ENCODE peak calls at places on chromosomes 1 and 21, in ten cellular contexts. One of them, this sample, is unnamed.

GRCh38 chr1:147072371-147073061 is 99.8 kb downstream of the PRKAB2 start:
- DNase-seq in transverse colon: no peak
- DNase-seq in upper lobe of right lung: peak; percentile 62
- DNase-seq in fibroblast of the aortic adventitia: no peak
- DNase-seq in Caco-2: no peak
- DNase-seq in fibroblast of villous mesenchyme: peak; percentile 4
- DNase-seq in choroid plexus epithelial cell: no peak
- DNase-seq in cardiac fibroblast: no peak
- DNase-seq in heart right ventricle: no peak
- DNase-seq in CD8-positive, alpha-beta T cell: no peak
- DNase-seq in this sample: no peak

GRCh38 chr1:246946366-246946765 is 14.6 kb upstream of the AHCTF1 start:
- DNase-seq in CD8-positive, alpha-beta T cell: no peak
- DNase-seq in fibroblast of the aortic adventitia: no peak
- DNase-seq in fibroblast of villous mesenchyme: no peak
- DNase-seq in transverse colon: no peak
- DNase-seq in cardiac fibroblast: no peak
- DNase-seq in heart right ventricle: no peak
- DNase-seq in Caco-2: no peak
- DNase-seq in choroid plexus epithelial cell: no peak
- DNase-seq in upper lobe of right lung: no peak
- DNase-seq in this sample: no peak

GRCh38 chr1:244221961-244222360 is 170.9 kb downstream of the ZBTB18 start:
- DNase-seq in upper lobe of right lung: no peak
- DNase-seq in fibroblast of the aortic adventitia: peak; percentile 34
- DNase-seq in CD8-positive, alpha-beta T cell: no peak
- DNase-seq in transverse colon: no peak
- DNase-seq in Caco-2: no peak
- DNase-seq in heart right ventricle: no peak
- DNase-seq in cardiac fibroblast: peak; percentile 42
- DNase-seq in choroid plexus epithelial cell: no peak
- DNase-seq in fibroblast of villous mesenchyme: peak; percentile 69
- DNase-seq in this sample: no peak

GRCh38 chr1:163874070-163874469 is 552.3 kb downstream of the NUF2 start:
- DNase-seq in upper lobe of right lung: no peak
- DNase-seq in cardiac fibroblast: no peak
- DNase-seq in fibroblast of villous mesenchyme: no peak
- DNase-seq in transverse colon: no peak
- DNase-seq in Caco-2: no peak
- DNase-seq in choroid plexus epithelial cell: no peak
- DNase-seq in heart right ventricle: no peak
- DNase-seq in CD8-positive, alpha-beta T cell: no peak
- DNase-seq in fibroblast of the aortic adventitia: peak; percentile 64
- DNase-seq in this sample: no peak

GRCh38 chr1:15959847-15960446 is 16.0 kb downstream of the ZBTB17 start:
- DNase-seq in fibroblast of the aortic adventitia: no peak
- DNase-seq in fibroblast of villous mesenchyme: no peak
- DNase-seq in heart right ventricle: no peak
- DNase-seq in Caco-2: no peak
- DNase-seq in cardiac fibroblast: no peak
- DNase-seq in CD8-positive, alpha-beta T cell: no peak
- DNase-seq in transverse colon: no peak
- DNase-seq in choroid plexus epithelial cell: no peak
- DNase-seq in upper lobe of right lung: no peak
- DNase-seq in this sample: no peak

GRCh38 chr21:30194701-30195299 is 21.1 kb downstream of the CLDN8 start:
- DNase-seq in CD8-positive, alpha-beta T cell: no peak
- DNase-seq in transverse colon: no peak
- DNase-seq in upper lobe of right lung: no peak
- DNase-seq in choroid plexus epithelial cell: peak; percentile 74
- DNase-seq in fibroblast of villous mesenchyme: peak; percentile 9
- DNase-seq in heart right ventricle: no peak
- DNase-seq in Caco-2: no peak
- DNase-seq in fibroblast of the aortic adventitia: peak; percentile 10
- DNase-seq in cardiac fibroblast: peak; percentile 58
- DNase-seq in this sample: peak; percentile 7

GRCh38 chr1:191279266-191279800 is 801.7 kb upstream of the BRINP3 start:
- DNase-seq in transverse colon: no peak
- DNase-seq in Caco-2: no peak
- DNase-seq in fibroblast of villous mesenchyme: no peak
- DNase-seq in fibroblast of the aortic adventitia: no peak
- DNase-seq in upper lobe of right lung: no peak
- DNase-seq in choroid plexus epithelial cell: no peak
- DNase-seq in heart right ventricle: no peak
- DNase-seq in cardiac fibroblast: no peak
- DNase-seq in CD8-positive, alpha-beta T cell: no peak
- DNase-seq in this sample: no peak

GRCh38 chr1:66562561-66562960 is 28.6 kb downstream of the SGIP1 start:
- DNase-seq in heart right ventricle: no peak
- DNase-seq in choroid plexus epithelial cell: no peak
- DNase-seq in cardiac fibroblast: no peak
- DNase-seq in Caco-2: no peak
- DNase-seq in fibroblast of the aortic adventitia: no peak
- DNase-seq in transverse colon: no peak
- DNase-seq in upper lobe of right lung: no peak
- DNase-seq in CD8-positive, alpha-beta T cell: no peak
- DNase-seq in fibroblast of villous mesenchyme: no peak
- DNase-seq in this sample: no peak

DNA sequence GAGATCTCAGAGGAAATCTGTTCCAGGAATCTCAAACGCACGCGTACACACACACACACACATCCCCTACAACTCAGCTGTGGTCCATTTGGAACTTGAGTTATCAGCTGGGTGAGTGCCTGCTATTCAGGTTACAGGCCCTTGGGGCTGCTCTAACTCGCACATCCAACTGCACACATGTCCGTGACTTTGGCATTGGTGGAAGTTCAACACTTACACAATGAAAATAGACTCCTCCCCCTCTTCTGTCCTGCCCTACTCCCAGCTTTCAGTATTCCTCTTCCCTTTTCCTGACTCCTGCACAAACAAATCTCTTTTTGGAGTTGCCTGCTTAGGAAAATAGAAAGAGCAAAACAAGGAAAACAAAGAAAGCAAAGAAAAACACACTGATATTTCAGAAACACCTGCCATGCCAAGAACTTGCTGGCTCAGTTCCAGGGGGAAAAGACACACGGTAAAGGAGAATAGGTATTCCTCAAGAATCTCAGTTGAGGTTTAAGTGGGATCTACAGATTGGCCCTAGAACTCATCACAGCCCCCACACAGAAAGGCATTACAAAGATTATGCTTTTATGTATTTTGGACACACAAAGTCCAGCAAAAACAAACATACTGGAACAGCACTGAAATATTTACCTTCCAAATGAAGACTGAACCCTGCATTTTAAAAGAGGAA is 140.8 kb downstream of the TGFBR3 start:
- DNase-seq in heart right ventricle: peak; percentile 30
- DNase-seq in choroid plexus epithelial cell: peak; percentile 55
- DNase-seq in upper lobe of right lung: no peak
- DNase-seq in fibroblast of villous mesenchyme: no peak
- DNase-seq in Caco-2: no peak
- DNase-seq in fibroblast of the aortic adventitia: peak; percentile 93
- DNase-seq in transverse colon: no peak
- DNase-seq in CD8-positive, alpha-beta T cell: no peak
- DNase-seq in cardiac fibroblast: peak; percentile 82
- DNase-seq in this sample: no peak
- TF ChIP-seq CTCF in heart right ventricle: peak; percentile 44
- TF ChIP-seq CTCF in choroid plexus epithelial cell: peak; percentile 28
- TF ChIP-seq CTCF in upper lobe of right lung: no peak
- TF ChIP-seq CTCF in fibroblast of villous mesenchyme: no peak
- TF ChIP-seq CTCF in Caco-2: no peak
- TF ChIP-seq CTCF in fibroblast of the aortic adventitia: peak; percentile 29
- TF ChIP-seq CTCF in transverse colon: no peak
- TF ChIP-seq CTCF in CD8-positive, alpha-beta T cell: no peak
- TF ChIP-seq CTCF in cardiac fibroblast: no peak
- TF ChIP-seq CTCF in this sample: peak; percentile 10

GRCh38 chr1:4101434-4102150 is 201.5 kb upstream of the C1orf174 start:
- DNase-seq in fibroblast of the aortic adventitia: no peak
- DNase-seq in transverse colon: no peak
- DNase-seq in heart right ventricle: no peak
- DNase-seq in upper lobe of right lung: peak; percentile 32
- DNase-seq in CD8-positive, alpha-beta T cell: no peak
- DNase-seq in fibroblast of villous mesenchyme: no peak
- DNase-seq in choroid plexus epithelial cell: no peak
- DNase-seq in cardiac fibroblast: no peak
- DNase-seq in Caco-2: peak; percentile 8
- DNase-seq in this sample: no peak
- H3K4me3 ChIP-seq in fibroblast of the aortic adventitia: no peak overlapping the region
- H3K4me3 ChIP-seq in transverse colon: no peak overlapping the region
- H3K4me3 ChIP-seq in heart right ventricle: no peak overlapping the region
- H3K4me3 ChIP-seq in upper lobe of right lung: no peak overlapping the region
- H3K4me3 ChIP-seq in CD8-positive, alpha-beta T cell: no peak overlapping the region
- H3K4me3 ChIP-seq in fibroblast of villous mesenchyme: no peak overlapping the region
- H3K4me3 ChIP-seq in choroid plexus epithelial cell: no peak overlapping the region
- H3K4me3 ChIP-seq in cardiac fibroblast: no peak overlapping the region
- H3K4me3 ChIP-seq in Caco-2: no peak overlapping the region
- H3K4me3 ChIP-seq in this sample: no peak overlapping the region

GRCh38 chr1:10379101-10379620 is 19.7 kb upstream of the PGD start:
- DNase-seq in heart right ventricle: no peak
- DNase-seq in CD8-positive, alpha-beta T cell: no peak
- DNase-seq in Caco-2: no peak
- DNase-seq in fibroblast of villous mesenchyme: no peak
- DNase-seq in cardiac fibroblast: no peak
- DNase-seq in transverse colon: no peak
- DNase-seq in fibroblast of the aortic adventitia: no peak
- DNase-seq in upper lobe of right lung: no peak
- DNase-seq in choroid plexus epithelial cell: no peak
- DNase-seq in this sample: no peak

GRCh38 chr1:10378071-10378841 is 20.6 kb upstream of the PGD start:
- DNase-seq in Caco-2: no peak
- DNase-seq in fibroblast of the aortic adventitia: peak; percentile 75
- DNase-seq in cardiac fibroblast: peak; percentile 91
- DNase-seq in upper lobe of right lung: peak; percentile 77
- DNase-seq in CD8-positive, alpha-beta T cell: no peak
- DNase-seq in heart right ventricle: peak; percentile 24
- DNase-seq in choroid plexus epithelial cell: peak; percentile 98
- DNase-seq in transverse colon: no peak
- DNase-seq in fibroblast of villous mesenchyme: peak; percentile 31
- DNase-seq in this sample: no peak

GRCh38 chr1:10379676-10380075 is 19.2 kb upstream of the PGD start:
- DNase-seq in heart right ventricle: no peak
- DNase-seq in Caco-2: no peak
- DNase-seq in fibroblast of the aortic adventitia: no peak
- DNase-seq in CD8-positive, alpha-beta T cell: no peak
- DNase-seq in transverse colon: no peak
- DNase-seq in upper lobe of right lung: no peak
- DNase-seq in fibroblast of villous mesenchyme: no peak
- DNase-seq in choroid plexus epithelial cell: no peak
- DNase-seq in cardiac fibroblast: no peak
- DNase-seq in this sample: no peak

GRCh38 chr1:10383630-10384029 is 15.2 kb upstream of the PGD start:
- DNase-seq in fibroblast of the aortic adventitia: no peak
- DNase-seq in Caco-2: no peak
- DNase-seq in cardiac fibroblast: no peak
- DNase-seq in upper lobe of right lung: no peak
- DNase-seq in choroid plexus epithelial cell: no peak
- DNase-seq in heart right ventricle: no peak
- DNase-seq in CD8-positive, alpha-beta T cell: no peak
- DNase-seq in fibroblast of villous mesenchyme: no peak
- DNase-seq in transverse colon: no peak
- DNase-seq in this sample: no peak

DNA sequence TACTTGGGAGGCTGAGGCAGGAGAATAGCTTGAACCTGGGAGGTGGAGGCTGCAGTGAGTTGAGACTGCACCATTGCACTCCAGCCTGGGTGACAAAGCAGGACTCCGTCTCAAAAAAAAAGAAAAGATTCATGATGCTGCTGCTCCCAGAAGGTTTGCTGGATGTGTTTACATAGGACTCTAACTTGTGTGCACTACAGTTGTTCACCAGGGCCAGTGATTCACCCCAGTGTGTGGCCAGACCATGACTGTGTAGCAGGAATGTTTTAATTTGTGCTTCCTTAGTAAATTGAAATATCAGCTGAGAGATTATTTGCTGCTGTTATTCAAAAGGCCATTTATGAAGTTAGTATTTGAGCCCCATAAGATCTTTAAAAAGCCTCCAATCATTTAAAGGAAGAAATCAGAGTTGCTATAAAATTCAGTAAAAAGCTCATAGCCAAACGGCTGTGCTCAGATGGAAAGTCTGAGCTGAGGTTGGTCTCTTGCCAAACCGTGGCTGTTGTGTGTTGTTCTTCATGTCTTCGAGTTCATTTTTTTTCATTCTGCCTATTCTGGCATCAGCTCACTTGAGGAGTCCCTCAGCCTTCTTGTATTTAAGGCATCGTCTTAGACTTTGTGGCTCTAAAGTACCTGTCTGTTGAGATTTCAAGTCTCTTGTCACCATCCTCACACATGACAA is 18.1 kb upstream of the PGD start:
- DNase-seq in CD8-positive, alpha-beta T cell: no peak
- DNase-seq in fibroblast of the aortic adventitia: peak; percentile 85
- DNase-seq in transverse colon: no peak
- DNase-seq in choroid plexus epithelial cell: peak; percentile 93
- DNase-seq in Caco-2: no peak
- DNase-seq in fibroblast of villous mesenchyme: peak; percentile 71
- DNase-seq in upper lobe of right lung: no peak
- DNase-seq in heart right ventricle: no peak
- DNase-seq in cardiac fibroblast: peak; percentile 76
- DNase-seq in this sample: no peak
- TF ChIP-seq CTCF in CD8-positive, alpha-beta T cell: no peak
- TF ChIP-seq CTCF in fibroblast of the aortic adventitia: no peak
- TF ChIP-seq CTCF in transverse colon: no peak
- TF ChIP-seq CTCF in choroid plexus epithelial cell: no peak
- TF ChIP-seq CTCF in Caco-2: no peak
- TF ChIP-seq CTCF in fibroblast of villous mesenchyme: no peak
- TF ChIP-seq CTCF in upper lobe of right lung: no peak
- TF ChIP-seq CTCF in heart right ventricle: no peak
- TF ChIP-seq CTCF in cardiac fibroblast: no peak
- TF ChIP-seq CTCF in this sample: no peak

GRCh38 chr1:167333114-167333513 is 112.4 kb downstream of the POU2F1 start:
- DNase-seq in Caco-2: no peak
- DNase-seq in transverse colon: no peak
- DNase-seq in cardiac fibroblast: no peak
- DNase-seq in CD8-positive, alpha-beta T cell: no peak
- DNase-seq in upper lobe of right lung: no peak
- DNase-seq in fibroblast of villous mesenchyme: no peak
- DNase-seq in heart right ventricle: no peak
- DNase-seq in choroid plexus epithelial cell: no peak
- DNase-seq in fibroblast of the aortic adventitia: no peak
- DNase-seq in this sample: no peak

GRCh38 chr1:167332503-167332902 is 111.8 kb downstream of the POU2F1 start:
- DNase-seq in Caco-2: no peak
- DNase-seq in cardiac fibroblast: peak; percentile 37
- DNase-seq in transverse colon: no peak
- DNase-seq in fibroblast of the aortic adventitia: peak; percentile 43
- DNase-seq in upper lobe of right lung: no peak
- DNase-seq in choroid plexus epithelial cell: peak; percentile 43
- DNase-seq in CD8-positive, alpha-beta T cell: no peak
- DNase-seq in fibroblast of villous mesenchyme: peak; percentile 44
- DNase-seq in heart right ventricle: no peak
- DNase-seq in this sample: no peak

GRCh38 chr1:167331650-167332049 is 111.0 kb downstream of the POU2F1 start:
- DNase-seq in heart right ventricle: no peak
- DNase-seq in choroid plexus epithelial cell: no peak
- DNase-seq in CD8-positive, alpha-beta T cell: no peak
- DNase-seq in fibroblast of the aortic adventitia: no peak
- DNase-seq in upper lobe of right lung: no peak
- DNase-seq in fibroblast of villous mesenchyme: no peak
- DNase-seq in cardiac fibroblast: no peak
- DNase-seq in Caco-2: no peak
- DNase-seq in transverse colon: no peak
- DNase-seq in this sample: no peak

GRCh38 chr1:167330601-167331293 is 110.1 kb downstream of the POU2F1 start:
- DNase-seq in fibroblast of villous mesenchyme: no peak
- DNase-seq in Caco-2: no peak
- DNase-seq in fibroblast of the aortic adventitia: no peak
- DNase-seq in CD8-positive, alpha-beta T cell: no peak
- DNase-seq in choroid plexus epithelial cell: no peak
- DNase-seq in heart right ventricle: no peak
- DNase-seq in cardiac fibroblast: no peak
- DNase-seq in transverse colon: no peak
- DNase-seq in upper lobe of right lung: no peak
- DNase-seq in this sample: no peak

DNA sequence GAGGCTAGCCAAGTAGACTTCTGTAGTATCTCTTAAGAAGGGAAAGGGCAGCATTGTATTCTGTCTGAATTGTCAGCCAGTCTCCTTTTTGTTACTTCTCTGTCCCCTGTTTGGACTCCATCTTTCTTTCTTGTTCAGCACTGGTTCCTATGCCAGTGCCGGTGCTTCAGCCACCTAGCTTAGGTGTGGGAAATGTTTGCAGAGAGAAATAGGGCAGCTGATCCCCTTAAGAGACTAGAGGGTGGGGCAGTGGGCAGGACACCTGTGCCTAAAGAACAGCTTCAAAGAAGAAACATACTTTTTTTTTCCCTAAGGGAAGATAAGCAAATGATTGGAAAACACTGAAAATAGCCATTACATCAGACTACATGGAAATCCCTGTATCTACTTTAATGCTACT is 113.0 kb downstream of the POU2F1 start:
- DNase-seq in Caco-2: no peak
- DNase-seq in upper lobe of right lung: no peak
- DNase-seq in heart right ventricle: no peak
- DNase-seq in choroid plexus epithelial cell: no peak
- DNase-seq in CD8-positive, alpha-beta T cell: no peak
- DNase-seq in fibroblast of villous mesenchyme: no peak
- DNase-seq in transverse colon: no peak
- DNase-seq in cardiac fibroblast: no peak
- DNase-seq in fibroblast of the aortic adventitia: no peak
- DNase-seq in this sample: no peak
- H3K4me3 ChIP-seq in Caco-2: no peak overlapping the region
- H3K4me3 ChIP-seq in upper lobe of right lung: no peak overlapping the region
- H3K4me3 ChIP-seq in heart right ventricle: no peak overlapping the region
- H3K4me3 ChIP-seq in choroid plexus epithelial cell: no peak overlapping the region
- H3K4me3 ChIP-seq in CD8-positive, alpha-beta T cell: no peak overlapping the region
- H3K4me3 ChIP-seq in fibroblast of villous mesenchyme: no peak overlapping the region
- H3K4me3 ChIP-seq in transverse colon: no peak overlapping the region
- H3K4me3 ChIP-seq in cardiac fibroblast: no peak overlapping the region
- H3K4me3 ChIP-seq in fibroblast of the aortic adventitia: no peak overlapping the region
- H3K4me3 ChIP-seq in this sample: no peak overlapping the region

This sample was measured in epithelial cell of proximal tubule.